ENCODE peak calls at places on chromosomes 11 and 22, in nine cellular contexts. V is astrocyte of the hippocampus, H is iris pigment epithelial cell, L is Daoy, C is HEK293T, O is MCF 10A, D is activated T-cell treated with anti-CD3 and anti-CD28 coated beads for 1 hour, G is right atrium auricular region, A is suprapubic skin. X is an unnamed sample.

GRCh38 chr11:70402685-70403084 is 4.4 kb downstream of the CTTN start:
- DNase-seq in L (no peak), C (no peak), D (no peak), O (peak), G (no peak), V (no peak), H (no peak), A (no peak), X (no peak)

GRCh38 chr11:70317576-70318305 is 47.3 kb downstream of the PPFIA1 start:
- DNase-seq in A (no peak), H (no peak), V (no peak), D (no peak), C (no peak), L (no peak), O (no peak), G (no peak), X (no peak)

GRCh38 chr11:74280494-74280893 is 30.9 kb downstream of the P4HA3 start:
- DNase-seq in O (no peak), G (no peak), H (no peak), A (no peak), L (no peak), C (no peak), V (no peak), D (no peak), X (no peak)

GRCh38 chr11:86151188-86152005 is 82.5 kb upstream of the PICALM start:
- DNase-seq in O (peak), G (peak), H (peak), V (peak), C (no peak), A (no peak), L (peak), D (no peak), X (no peak)

GRCh38 chr11:44519989-44520737 is 45.3 kb upstream of the CD82 start:
- DNase-seq in D (no peak), G (no peak), O (no peak), V (no peak), A (no peak), C (no peak), H (no peak), L (no peak), X (no peak)

GRCh38 chr22:45125198-45125597 is 38.5 kb upstream of the NUP50 start:
- DNase-seq in V (peak), G (no peak), A (no peak), D (no peak), H (peak), O (no peak), L (no peak), C (no peak), X (no peak)

GRCh38 chr22:46582281-46582811 is 37.8 kb upstream of the GRAMD4 start:
- DNase-seq in H (no peak), L (no peak), O (no peak), V (no peak), G (no peak), C (no peak), A (peak), D (no peak), X (no peak)

GRCh38 chr11:14052198-14052597 is 89.7 kb downstream of the SPON1 start:
- DNase-seq in D (no peak), C (no peak), L (no peak), H (no peak), G (no peak), A (no peak), O (no peak), V (no peak), X (no peak)

GRCh38 chr22:46662226-46662625 is 42.0 kb downstream of the GRAMD4 start:
- DNase-seq in D (no peak), G (no peak), L (no peak), C (no peak), A (no peak), H (no peak), V (no peak), O (no peak), X (no peak)

GRCh38 chr11:12114487-12115033 is 4.2 kb downstream of the MICAL2 start:
- DNase-seq in D (no peak), V (no peak), A (no peak), C (no peak), H (no peak), O (no peak), G (no peak), L (no peak), X (no peak)

GRCh38 chr11:253160-253885 is 16.5 kb downstream of the PSMD13 start:
- DNase-seq in D (no peak), L (no peak), H (no peak), G (no peak), A (no peak), V (no peak), C (no peak), O (no peak), X (no peak)

GRCh38 chr11:43790444-43790794 is 90.2 kb upstream of the ALKBH3 start:
- DNase-seq in O (peak), D (no peak), A (no peak), V (no peak), L (no peak), C (no peak), G (no peak), H (peak), X (no peak)

GRCh38 chr22:30289126-30289979 is at the start of gene CASTOR1:
- DNase-seq in H (peak), L (peak), A (peak), G (peak), O (peak), V (peak), D (peak), C (peak), X (peak)

GRCh38 chr22:30575011-30575671 is 676 bp upstream of the GAL3ST1 start:
- DNase-seq in G (peak), L (peak), A (no peak), V (peak), O (no peak), D (no peak), H (no peak), C (no peak), X (peak)

GRCh38 chr22:19085233-19086043 is 36.8 kb downstream of the DGCR2 start:
- DNase-seq in H (peak), D (no peak), A (no peak), V (peak), L (no peak), C (peak), G (peak), O (peak), X (peak)

GRCh38 chr11:33533668-33534067 is 167.0 kb downstream of the C11orf91 start:
- DNase-seq in L (no peak), C (no peak), O (no peak), D (no peak), A (no peak), H (peak), G (no peak), V (no peak), X (no peak)

GRCh38 chr22:26846645-26847044 is 189.3 kb downstream of the MIAT start:
- DNase-seq in V (peak), A (no peak), H (peak), C (no peak), L (peak), G (peak), D (no peak), O (no peak), X (no peak)

GRCh38 chr11:85950317-85951048 is 95.3 kb downstream of the CCDC83 start:
- DNase-seq in H (no peak), C (no peak), L (no peak), A (no peak), O (no peak), D (no peak), V (no peak), G (no peak), X (no peak)

GRCh38 chr22:50250249-50250554 is 863 bp downstream of the HDAC10 start:
- DNase-seq in V (no peak), H (no peak), A (no peak), G (no peak), C (no peak), O (no peak), D (no peak), L (no peak), X (no peak)

X was measured in HuH-7.